ENCODE peak calls at places on chromosome 9, in four cellular contexts. W is K562, A is GM12878, H is GM12891. Y is an unnamed sample.

GRCh38 chr9:129624168-129624759 is 1.7 kb upstream of the NTMT1 start:
- DNase-seq in A (no peak), H (no peak), W (peak), Y (no peak)

GRCh38 chr9:6931913-6932312 is 174.1 kb downstream of the KDM4C start:
- DNase-seq in H (no peak), A (no peak), W (peak), Y (no peak)

GRCh38 chr9:126516936-126517750 is 96.6 kb upstream of the LMX1B start:
- DNase-seq in A (no peak), W (no peak), H (peak), Y (peak)

GRCh38 chr9:118614011-118614410 is 755.2 kb downstream of the BRINP1 start:
- DNase-seq in W (no peak), A (no peak), H (no peak), Y (no peak)

GRCh38 chr9:113674436-113674835 is 201.7 kb upstream of the ZNF618 start:
- DNase-seq in A (no peak), H (no peak), W (no peak), Y (no peak)

GRCh38 chr9:136488247-136489214 is 5.7 kb upstream of the SEC16A start:
- DNase-seq in H (no peak), W (peak), A (no peak), Y (no peak)

GRCh38 chr9:133252301-133252776 is 22.7 kb downstream of the ABO start:
- DNase-seq in W (no peak), H (no peak), A (no peak), Y (no peak)

GRCh38 chr9:135990468-135991429 is 29.6 kb upstream of the UBAC1 start:
- DNase-seq in A (no peak), W (peak), H (peak), Y (peak)

GRCh38 chr9:13513710-13514444 is 234.4 kb upstream of the MPDZ start:
- DNase-seq in W (no peak), A (no peak), H (no peak), Y (no peak)

GRCh38 chr9:115262477-115262876 is 144.5 kb upstream of the TNC start:
- DNase-seq in A (no peak), H (no peak), W (no peak), Y (no peak)
- TF ChIP-seq SPI1 in A (no peak), H (no peak), W (no peak), Y (no peak)

GRCh38 chr9:106859957-106860715 is 2.8 kb upstream of the ZNF462 start:
- DNase-seq in W (no peak), A (no peak), H (no peak), Y (no peak)

GRCh38 chr9:106862946-106863740 is at the start of gene ZNF462:
- DNase-seq in A (no peak), W (no peak), H (no peak), Y (no peak)

GRCh38 chr9:106861585-106862114 is 1.3 kb upstream of the ZNF462 start:
- DNase-seq in W (no peak), A (no peak), H (no peak), Y (no peak)

GRCh38 chr9:106860731-106861584 is 2.0 kb upstream of the ZNF462 start:
- DNase-seq in A (no peak), H (no peak), W (no peak), Y (no peak)

DNA sequence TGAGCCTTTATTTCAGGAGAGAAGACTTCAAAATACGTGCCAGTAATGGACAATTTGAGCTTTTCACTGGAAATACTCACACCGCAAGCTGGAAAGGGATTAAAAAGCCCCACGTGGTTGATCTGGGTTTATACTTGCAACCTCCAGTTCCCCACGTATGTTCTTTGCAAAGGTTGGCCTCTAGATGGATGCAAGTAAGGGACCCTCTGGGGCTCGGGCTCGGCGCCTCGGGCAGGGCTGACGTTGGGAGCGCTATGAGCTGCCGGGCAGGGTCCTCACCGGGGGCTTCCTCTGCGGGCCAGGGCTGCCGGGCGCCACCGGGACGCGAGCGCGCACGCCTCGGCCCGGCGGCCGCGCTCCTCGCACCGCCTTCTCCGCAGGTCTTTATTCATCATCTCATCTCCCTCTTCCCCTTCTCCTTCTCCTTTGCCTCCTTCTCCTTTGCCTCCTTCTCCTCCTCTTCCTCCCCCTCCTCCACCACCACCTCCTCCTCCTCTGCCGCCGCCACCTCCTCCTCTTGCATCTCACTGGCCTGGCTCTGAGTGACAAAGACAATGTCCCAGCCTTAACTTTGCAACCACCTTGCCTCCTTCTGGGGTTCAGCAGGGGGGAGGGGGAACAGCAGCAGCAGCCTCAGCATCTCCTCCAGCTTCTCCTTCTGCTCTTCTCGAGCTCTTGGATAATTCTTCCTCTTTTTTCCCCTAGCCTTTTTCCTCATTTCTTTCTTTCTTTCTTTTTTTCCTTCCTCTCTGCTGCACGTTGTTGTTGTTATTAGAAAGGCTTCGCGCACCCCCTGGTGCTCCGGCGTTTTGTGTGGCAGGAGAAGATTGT is 636 bp upstream of the ZNF462 start:
- DNase-seq in A (no peak), W (no peak), H (no peak), Y (no peak)
- TF ChIP-seq SPI1 in A (no peak), W (no peak), H (no peak), Y (no peak)

DNA sequence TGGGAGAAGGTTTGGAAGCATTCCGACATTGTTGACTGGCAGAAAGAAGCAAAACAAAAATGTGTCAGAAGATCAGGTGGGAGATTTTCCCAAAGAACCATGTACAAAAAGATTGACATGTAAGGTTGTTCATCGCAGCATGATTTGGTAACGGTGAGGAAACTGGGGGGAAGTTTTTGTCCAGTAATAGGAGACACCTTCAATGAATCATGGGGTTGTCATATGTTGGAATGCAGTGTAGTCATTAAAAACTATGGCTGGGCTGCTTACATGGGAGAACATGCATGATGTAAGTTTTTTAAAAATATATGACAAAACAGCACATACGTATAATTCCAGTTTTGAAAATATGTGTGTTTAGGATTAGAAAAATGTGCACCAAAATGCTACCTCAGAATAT is 50.5 kb downstream of the HSD17B3 start:
- DNase-seq in A (no peak), H (no peak), W (no peak), Y (no peak)
- TF ChIP-seq SPI1 in A (no peak), H (no peak), W (no peak), Y (no peak)

GRCh38 chr9:98191615-98192502 is 578 bp downstream of the CORO2A start:
- DNase-seq in A (no peak), W (peak), H (peak), Y (peak)

GRCh38 chr9:98190757-98191105 is 1.7 kb downstream of the CORO2A start:
- DNase-seq in H (no peak), A (no peak), W (no peak), Y (no peak)

GRCh38 chr9:98193336-98193944 is 1.0 kb upstream of the CORO2A start:
- DNase-seq in H (no peak), W (no peak), A (no peak), Y (no peak)

GRCh38 chr9:98191210-98191609 is 1.2 kb downstream of the CORO2A start:
- DNase-seq in A (no peak), W (no peak), H (no peak), Y (no peak)

GRCh38 chr9:98192503-98193335 is at the start of gene CORO2A:
- DNase-seq in W (peak), H (peak), A (no peak), Y (peak)
- TF ChIP-seq SPI1 in W (no peak), H (no peak), A (no peak), Y (no peak)

Y was measured in HL-60.